ENCODE peak calls at places on chromosomes 2 and 18, in five cellular contexts. S is OCI-LY7, I is endodermal cell, Z is right atrium auricular region, N is fibroblast of lung. A is an unnamed sample. For H3K4me1, the result is how much of the 10 kb centered on the place peaks cover.

GRCh38 chr2:10267551-10268465 is 34.9 kb upstream of the HPCAL1 start:
- DNase-seq in S (no peak), I (peak), Z (no peak), N (no peak), A (peak)

GRCh38 chr2:16675781-16676180 is 10.1 kb upstream of the CYRIA start:
- DNase-seq in S (no peak), I (no peak), Z (no peak), N (no peak), A (no peak)

GRCh38 chr18:76823574-76823973 is 1.2 kb downstream of the ZNF236 start:
- DNase-seq in S (peak), I (peak), Z (no peak), N (peak), A (no peak)

GRCh38 chr2:180715044-180715443 is 265.4 kb upstream of the UBE2E3 start:
- DNase-seq in S (no peak), I (no peak), Z (no peak), N (no peak), A (no peak)

GRCh38 chr18:42534313-42534712 is 579.3 kb downstream of the PIK3C3 start:
- DNase-seq in S (no peak), I (no peak), Z (no peak), N (no peak), A (no peak)

GRCh38 chr18:36780748-36781147 is 48.1 kb downstream of the TPGS2 start:
- DNase-seq in S (no peak), I (no peak), Z (no peak), N (peak), A (no peak)

GRCh38 chr2:58377181-58377580 is 136.1 kb upstream of the FANCL start:
- DNase-seq in S (no peak), I (no peak), Z (no peak), N (no peak), A (no peak)

GRCh38 chr2:85048534-85048933 is 77.6 kb downstream of the KCMF1 start:
- DNase-seq in S (no peak), I (no peak), Z (no peak), N (no peak), A (no peak)

DNA sequence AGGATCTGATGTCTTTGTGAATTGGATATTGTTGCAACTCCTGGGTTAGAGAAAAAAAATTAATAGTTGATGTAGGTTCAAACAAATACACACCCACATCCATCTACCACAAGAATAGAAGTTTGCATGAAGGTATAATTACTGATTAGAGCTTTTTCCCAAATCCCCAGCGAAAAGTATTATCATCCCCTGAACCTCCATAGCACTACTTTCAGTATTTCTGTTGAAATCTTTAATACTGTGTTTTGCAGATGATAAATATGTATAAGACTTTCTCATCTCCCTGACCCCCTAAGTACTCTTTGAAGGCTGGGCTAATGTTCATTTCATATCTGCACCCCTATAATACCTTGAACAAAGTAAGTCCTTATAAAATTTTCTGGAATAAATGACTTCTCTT is 6.4 kb downstream of the FN1 start:
- DNase-seq in S (no peak), I (no peak), Z (no peak), N (peak), A (no peak)
- H3K4me3 ChIP-seq in S (no peak), I (no peak), Z (no peak), N (peak), A (no peak)

GRCh38 chr2:233435436-233436190 is 81.3 kb downstream of the DGKD start:
- DNase-seq in S (no peak), I (peak), Z (no peak), N (no peak), A (no peak)
- H3K4me1 ChIP-seq in S (under half), I (under half), Z (under half), N (under half), A (under half)

GRCh38 chr2:204885747-204886146 is 340.5 kb downstream of the PARD3B start:
- DNase-seq in S (no peak), I (peak), Z (no peak), N (no peak), A (no peak)
- TF ChIP-seq CTCF in S (no peak), I (peak), Z (no peak), N (peak), A (no peak)

GRCh38 chr2:200810967-200811335 is 759 bp upstream of the BZW1 start:
- DNase-seq in S (no peak), I (no peak), Z (no peak), N (no peak), A (no peak)

GRCh38 chr2:200809506-200810251 is 2.0 kb upstream of the BZW1 start:
- DNase-seq in S (no peak), I (no peak), Z (no peak), N (peak), A (no peak)

GRCh38 chr2:200811336-200812121 is at the start of gene BZW1:
- DNase-seq in S (peak), I (peak), Z (peak), N (peak), A (peak)

GRCh38 chr2:200812122-200813022 is 662 bp downstream of the BZW1 start:
- DNase-seq in S (peak), I (peak), Z (peak), N (peak), A (peak)

DNA sequence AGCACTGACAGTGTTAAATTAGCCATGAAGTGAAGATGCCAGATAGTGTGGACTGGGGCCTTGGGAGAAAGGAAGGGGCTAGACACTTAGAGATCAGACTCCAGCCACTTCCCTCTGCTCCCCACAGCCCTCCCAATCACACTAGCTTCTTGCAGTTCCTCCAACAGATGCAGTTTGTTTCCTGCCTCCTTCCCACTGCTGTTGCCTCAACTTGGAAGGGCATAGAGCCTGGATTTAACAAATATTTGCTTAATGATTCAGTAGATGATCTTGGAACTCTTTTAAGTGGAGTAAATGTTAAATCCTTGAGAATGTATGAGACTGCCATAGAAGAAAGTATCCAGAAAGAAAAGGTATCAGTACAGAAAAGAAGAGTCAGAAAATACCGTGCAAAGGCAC is 1.5 kb upstream of the BZW1 start:
- DNase-seq in S (peak), I (no peak), Z (no peak), N (peak), A (no peak)
- H3K4me3 ChIP-seq in S (peak), I (peak), Z (peak), N (peak), A (peak)

GRCh38 chr2:133636287-133636686 is 68.0 kb upstream of the NCKAP5 start:
- DNase-seq in S (no peak), I (no peak), Z (no peak), N (no peak), A (no peak)
- H3K4me1 ChIP-seq in S (under half), I (under half), Z (under half), N (under half), A (under half)

GRCh38 chr2:183292028-183292427 is 167.8 kb downstream of the NUP35 start:
- DNase-seq in S (no peak), I (peak), Z (no peak), N (no peak), A (no peak)
- TF ChIP-seq CTCF in S (no peak), I (no peak), Z (no peak), N (no peak), A (no peak)

GRCh38 chr18:13219012-13219396 is 444 bp downstream of the LDLRAD4 start:
- DNase-seq in S (no peak), I (no peak), Z (no peak), N (no peak), A (no peak)
- H3K4me3 ChIP-seq in S (no peak), I (peak), Z (peak), N (no peak), A (peak)

GRCh38 chr2:96204836-96205235 is 3.8 kb downstream of the STARD7 start:
- DNase-seq in S (no peak), I (no peak), Z (no peak), N (no peak), A (no peak)

GRCh38 chr2:96207073-96207777 is 1.4 kb downstream of the STARD7 start:
- DNase-seq in S (peak), I (no peak), Z (no peak), N (no peak), A (no peak)

GRCh38 chr2:96207778-96208143 is 866 bp downstream of the STARD7 start:
- DNase-seq in S (peak), I (no peak), Z (no peak), N (no peak), A (no peak)

GRCh38 chr2:96205238-96205637 is 3.4 kb downstream of the STARD7 start:
- DNase-seq in S (no peak), I (no peak), Z (no peak), N (peak), A (no peak)

GRCh38 chr2:96205888-96206287 is 2.7 kb downstream of the STARD7 start:
- DNase-seq in S (no peak), I (no peak), Z (no peak), N (peak), A (no peak)
- H3K4me1 ChIP-seq in S (half or more), I (under half), Z (half or more), N (under half), A (under half)

GRCh38 chr2:159208449-159208848 is 78.1 kb downstream of the WDSUB1 start:
- DNase-seq in S (peak), I (peak), Z (no peak), N (no peak), A (no peak)
- TF ChIP-seq CTCF in S (peak), I (peak), Z (no peak), N (peak), A (no peak)